ENCODE peak calls at places on chromosomes 5 and 9, in nine cellular contexts. One of them, this sample, is unnamed.

GRCh38 chr5:88727705-88728313 is 155.2 kb downstream of the MEF2C start:
- DNase-seq in CD8-positive, alpha-beta T cell: no peak
- DNase-seq in heart left ventricle: no peak
- DNase-seq in stomach: no peak
- DNase-seq in cardiac fibroblast: peak; percentile 62
- DNase-seq in A549: no peak
- DNase-seq in psoas muscle: no peak
- DNase-seq in tibial nerve: no peak
- DNase-seq in OCI-LY7: peak; percentile 60
- DNase-seq in this sample: no peak

GRCh38 chr5:37495668-37496067 is 116.5 kb downstream of the WDR70 start:
- DNase-seq in CD8-positive, alpha-beta T cell: no peak
- DNase-seq in heart left ventricle: no peak
- DNase-seq in stomach: no peak
- DNase-seq in cardiac fibroblast: peak; percentile 86
- DNase-seq in A549: no peak
- DNase-seq in psoas muscle: no peak
- DNase-seq in tibial nerve: no peak
- DNase-seq in OCI-LY7: no peak
- DNase-seq in this sample: no peak

GRCh38 chr9:138073808-138074207 is 196.2 kb downstream of the CACNA1B start:
- DNase-seq in CD8-positive, alpha-beta T cell: no peak
- DNase-seq in heart left ventricle: no peak
- DNase-seq in stomach: peak; percentile 16
- DNase-seq in cardiac fibroblast: no peak
- DNase-seq in A549: no peak
- DNase-seq in psoas muscle: no peak
- DNase-seq in tibial nerve: no peak
- DNase-seq in OCI-LY7: no peak
- DNase-seq in this sample: peak; percentile 43

GRCh38 chr5:28286566-28286965 is 1248.2 kb upstream of the CDH9 start:
- DNase-seq in CD8-positive, alpha-beta T cell: no peak
- DNase-seq in heart left ventricle: no peak
- DNase-seq in stomach: no peak
- DNase-seq in cardiac fibroblast: no peak
- DNase-seq in A549: no peak
- DNase-seq in psoas muscle: no peak
- DNase-seq in tibial nerve: no peak
- DNase-seq in OCI-LY7: no peak
- DNase-seq in this sample: no peak

GRCh38 chr9:70111042-70111602 is 67.5 kb downstream of the MAMDC2 start:
- DNase-seq in CD8-positive, alpha-beta T cell: peak; percentile 49
- DNase-seq in heart left ventricle: peak; percentile 76
- DNase-seq in stomach: peak; percentile 80
- DNase-seq in cardiac fibroblast: peak; percentile 88
- DNase-seq in A549: peak; percentile 27
- DNase-seq in psoas muscle: peak; percentile 85
- DNase-seq in tibial nerve: peak; percentile 79
- DNase-seq in OCI-LY7: peak; percentile 65
- DNase-seq in this sample: no peak

GRCh38 chr5:112146323-112146848 is 272.7 kb downstream of the EPB41L4A start:
- DNase-seq in CD8-positive, alpha-beta T cell: no peak
- DNase-seq in heart left ventricle: peak; percentile 37
- DNase-seq in stomach: no peak
- DNase-seq in cardiac fibroblast: peak; percentile 97
- DNase-seq in A549: no peak
- DNase-seq in psoas muscle: peak; percentile 39
- DNase-seq in tibial nerve: no peak
- DNase-seq in OCI-LY7: no peak
- DNase-seq in this sample: no peak

GRCh38 chr5:163504091-163504931 is 1.1 kb upstream of the MAT2B start:
- DNase-seq in CD8-positive, alpha-beta T cell: peak; percentile 30
- DNase-seq in heart left ventricle: peak; percentile 33
- DNase-seq in stomach: peak; percentile 57
- DNase-seq in cardiac fibroblast: peak; percentile 68
- DNase-seq in A549: no peak
- DNase-seq in psoas muscle: peak; percentile 35
- DNase-seq in tibial nerve: peak; percentile 19
- DNase-seq in OCI-LY7: peak; percentile 45
- DNase-seq in this sample: no peak

GRCh38 chr9:75105841-75106240 is 17.5 kb downstream of the OSTF1 start:
- DNase-seq in CD8-positive, alpha-beta T cell: no peak
- DNase-seq in heart left ventricle: no peak
- DNase-seq in stomach: no peak
- DNase-seq in cardiac fibroblast: no peak
- DNase-seq in A549: no peak
- DNase-seq in psoas muscle: no peak
- DNase-seq in tibial nerve: no peak
- DNase-seq in OCI-LY7: no peak
- DNase-seq in this sample: no peak

GRCh38 chr5:36502608-36503007 is 103.8 kb upstream of the SLC1A3 start:
- DNase-seq in CD8-positive, alpha-beta T cell: no peak
- DNase-seq in heart left ventricle: no peak
- DNase-seq in stomach: no peak
- DNase-seq in cardiac fibroblast: peak; percentile 78
- DNase-seq in A549: no peak
- DNase-seq in psoas muscle: no peak
- DNase-seq in tibial nerve: no peak
- DNase-seq in OCI-LY7: no peak
- DNase-seq in this sample: no peak

GRCh38 chr9:104927216-104927911 is 591 bp downstream of the ABCA1 start:
- DNase-seq in CD8-positive, alpha-beta T cell: peak; percentile 13
- DNase-seq in heart left ventricle: peak; percentile 46
- DNase-seq in stomach: peak; percentile 31
- DNase-seq in cardiac fibroblast: peak; percentile 64
- DNase-seq in A549: peak; percentile 48
- DNase-seq in psoas muscle: peak; percentile 54
- DNase-seq in tibial nerve: no peak
- DNase-seq in OCI-LY7: peak; percentile 66
- DNase-seq in this sample: no peak

GRCh38 chr9:96126321-96126881 is 175.6 kb downstream of the HSD17B3 start:
- DNase-seq in CD8-positive, alpha-beta T cell: no peak
- DNase-seq in heart left ventricle: no peak
- DNase-seq in stomach: no peak
- DNase-seq in cardiac fibroblast: no peak
- DNase-seq in A549: no peak
- DNase-seq in psoas muscle: no peak
- DNase-seq in tibial nerve: no peak
- DNase-seq in OCI-LY7: no peak
- DNase-seq in this sample: no peak

GRCh38 chr9:2780846-2781245 is 63.0 kb downstream of the PUM3 start:
- DNase-seq in CD8-positive, alpha-beta T cell: no peak
- DNase-seq in heart left ventricle: no peak
- DNase-seq in stomach: no peak
- DNase-seq in cardiac fibroblast: no peak
- DNase-seq in A549: no peak
- DNase-seq in psoas muscle: no peak
- DNase-seq in tibial nerve: no peak
- DNase-seq in OCI-LY7: no peak
- DNase-seq in this sample: no peak

GRCh38 chr9:2788948-2789347 is 54.9 kb downstream of the PUM3 start:
- DNase-seq in CD8-positive, alpha-beta T cell: no peak
- DNase-seq in heart left ventricle: no peak
- DNase-seq in stomach: no peak
- DNase-seq in cardiac fibroblast: no peak
- DNase-seq in A549: no peak
- DNase-seq in psoas muscle: no peak
- DNase-seq in tibial nerve: no peak
- DNase-seq in OCI-LY7: no peak
- DNase-seq in this sample: no peak

GRCh38 chr9:2781336-2781735 is 62.6 kb downstream of the PUM3 start:
- DNase-seq in CD8-positive, alpha-beta T cell: no peak
- DNase-seq in heart left ventricle: no peak
- DNase-seq in stomach: no peak
- DNase-seq in cardiac fibroblast: no peak
- DNase-seq in A549: no peak
- DNase-seq in psoas muscle: no peak
- DNase-seq in tibial nerve: no peak
- DNase-seq in OCI-LY7: no peak
- DNase-seq in this sample: no peak

GRCh38 chr9:2787065-2787464 is 56.8 kb downstream of the PUM3 start:
- DNase-seq in CD8-positive, alpha-beta T cell: no peak
- DNase-seq in heart left ventricle: no peak
- DNase-seq in stomach: no peak
- DNase-seq in cardiac fibroblast: peak; percentile 77
- DNase-seq in A549: no peak
- DNase-seq in psoas muscle: no peak
- DNase-seq in tibial nerve: no peak
- DNase-seq in OCI-LY7: no peak
- DNase-seq in this sample: no peak

DNA sequence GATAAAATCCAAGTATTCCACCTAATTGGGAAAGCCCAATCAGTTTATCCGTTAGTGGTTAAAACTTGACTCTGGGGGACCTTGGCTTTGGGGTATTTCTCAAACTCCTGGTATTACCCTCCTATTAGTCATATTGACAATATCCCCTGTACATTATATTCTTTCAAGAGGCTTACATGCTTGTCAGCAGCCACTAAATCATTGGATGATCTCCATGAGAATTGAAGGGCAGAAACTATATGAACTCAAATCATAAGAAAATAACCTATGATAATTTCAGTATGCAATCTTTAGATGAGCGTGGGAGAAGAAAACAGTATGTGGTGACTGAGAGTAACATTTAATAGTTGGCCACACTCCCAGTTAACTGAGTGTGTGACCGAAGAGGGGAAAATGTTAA is 58.8 kb downstream of the PUM3 start:
- DNase-seq in CD8-positive, alpha-beta T cell: no peak
- DNase-seq in heart left ventricle: no peak
- DNase-seq in stomach: no peak
- DNase-seq in cardiac fibroblast: peak; percentile 31
- DNase-seq in A549: no peak
- DNase-seq in psoas muscle: no peak
- DNase-seq in tibial nerve: no peak
- DNase-seq in OCI-LY7: no peak
- DNase-seq in this sample: no peak
- TF ChIP-seq CTCF in CD8-positive, alpha-beta T cell: no peak
- TF ChIP-seq CTCF in heart left ventricle: no peak
- TF ChIP-seq CTCF in stomach: no peak
- TF ChIP-seq CTCF in cardiac fibroblast: no peak
- TF ChIP-seq CTCF in A549: no peak
- TF ChIP-seq CTCF in psoas muscle: no peak
- TF ChIP-seq CTCF in tibial nerve: no peak
- TF ChIP-seq CTCF in OCI-LY7: no peak
- TF ChIP-seq CTCF in this sample: no peak

DNA sequence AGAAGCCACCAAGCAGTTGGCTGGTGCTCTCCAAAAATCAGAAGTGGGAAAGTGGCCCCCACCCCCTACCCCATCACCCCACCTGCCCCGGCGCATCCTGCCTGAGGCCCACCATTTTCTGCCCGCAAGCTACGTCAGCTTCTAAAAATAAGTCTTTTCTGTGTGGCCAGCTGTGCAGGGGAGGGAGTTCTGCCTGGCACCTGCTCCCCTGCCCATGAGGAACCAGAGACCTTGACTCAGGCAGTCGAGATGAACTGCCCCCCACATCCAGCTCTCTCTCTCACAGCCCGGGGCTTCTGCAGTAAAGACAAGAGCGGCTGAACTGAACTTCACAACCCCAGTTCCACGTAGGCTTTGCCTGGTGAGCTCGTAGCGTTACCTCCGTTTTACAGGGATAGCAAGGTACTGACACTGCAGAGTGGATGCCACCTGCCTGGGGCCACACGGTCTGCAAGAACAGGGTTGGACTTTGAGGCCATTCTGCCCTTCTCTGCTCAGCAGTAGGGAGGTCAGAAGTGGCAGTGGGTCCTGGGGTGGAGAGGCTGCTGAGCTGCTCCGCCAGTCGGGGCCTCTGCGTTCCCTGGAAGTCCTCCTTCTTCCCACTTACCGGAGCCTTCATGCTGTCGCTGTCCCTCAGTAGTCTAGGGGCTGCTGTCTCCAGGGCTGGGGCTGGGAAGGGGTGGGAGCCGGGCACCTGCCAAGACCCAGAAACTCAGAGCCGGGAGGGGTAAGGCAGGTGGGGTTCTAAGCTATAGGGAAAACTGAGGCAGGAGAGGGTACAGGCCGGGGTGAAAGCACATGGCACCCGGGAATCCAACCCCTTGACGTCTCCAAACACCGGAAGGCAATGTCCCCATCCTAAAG is 808 bp downstream of the ST6GALNAC4 start:
- DNase-seq in CD8-positive, alpha-beta T cell: peak; percentile 58
- DNase-seq in heart left ventricle: no peak
- DNase-seq in stomach: no peak
- DNase-seq in cardiac fibroblast: no peak
- DNase-seq in A549: no peak
- DNase-seq in psoas muscle: no peak
- DNase-seq in tibial nerve: no peak
- DNase-seq in OCI-LY7: peak; percentile 96
- DNase-seq in this sample: no peak
- TF ChIP-seq CTCF in CD8-positive, alpha-beta T cell: no peak
- TF ChIP-seq CTCF in heart left ventricle: no peak
- TF ChIP-seq CTCF in stomach: no peak
- TF ChIP-seq CTCF in cardiac fibroblast: no peak
- TF ChIP-seq CTCF in A549: no peak
- TF ChIP-seq CTCF in psoas muscle: no peak
- TF ChIP-seq CTCF in tibial nerve: no peak
- TF ChIP-seq CTCF in OCI-LY7: no peak
- TF ChIP-seq CTCF in this sample: no peak

DNA sequence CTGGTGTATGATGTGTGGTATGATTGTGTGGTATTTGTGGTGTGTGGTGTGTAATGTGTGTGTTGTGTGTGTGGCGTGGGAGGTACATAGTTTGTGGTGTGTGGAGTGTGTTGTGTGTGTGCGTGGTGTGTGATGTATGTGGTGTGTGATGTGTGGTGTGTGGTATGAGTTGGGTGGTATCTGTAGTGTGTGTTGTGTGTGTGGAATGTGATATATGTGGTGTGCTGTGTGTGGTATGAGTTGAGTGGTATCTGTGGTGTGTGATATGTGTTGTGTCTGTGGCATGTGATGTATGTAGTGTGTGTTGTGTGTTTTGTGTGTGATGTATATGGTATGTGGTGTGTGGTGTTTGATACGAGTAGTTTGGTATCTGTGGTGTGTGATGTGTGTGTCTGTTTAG is 272.5 kb upstream of the IRX1 start:
- DNase-seq in CD8-positive, alpha-beta T cell: no peak
- DNase-seq in heart left ventricle: no peak
- DNase-seq in stomach: no peak
- DNase-seq in cardiac fibroblast: no peak
- DNase-seq in A549: no peak
- DNase-seq in psoas muscle: no peak
- DNase-seq in tibial nerve: no peak
- DNase-seq in OCI-LY7: no peak
- DNase-seq in this sample: no peak
- TF ChIP-seq CTCF in CD8-positive, alpha-beta T cell: no peak
- TF ChIP-seq CTCF in heart left ventricle: no peak
- TF ChIP-seq CTCF in stomach: no peak
- TF ChIP-seq CTCF in cardiac fibroblast: no peak
- TF ChIP-seq CTCF in A549: no peak
- TF ChIP-seq CTCF in psoas muscle: no peak
- TF ChIP-seq CTCF in tibial nerve: no peak
- TF ChIP-seq CTCF in OCI-LY7: no peak
- TF ChIP-seq CTCF in this sample: no peak

DNA sequence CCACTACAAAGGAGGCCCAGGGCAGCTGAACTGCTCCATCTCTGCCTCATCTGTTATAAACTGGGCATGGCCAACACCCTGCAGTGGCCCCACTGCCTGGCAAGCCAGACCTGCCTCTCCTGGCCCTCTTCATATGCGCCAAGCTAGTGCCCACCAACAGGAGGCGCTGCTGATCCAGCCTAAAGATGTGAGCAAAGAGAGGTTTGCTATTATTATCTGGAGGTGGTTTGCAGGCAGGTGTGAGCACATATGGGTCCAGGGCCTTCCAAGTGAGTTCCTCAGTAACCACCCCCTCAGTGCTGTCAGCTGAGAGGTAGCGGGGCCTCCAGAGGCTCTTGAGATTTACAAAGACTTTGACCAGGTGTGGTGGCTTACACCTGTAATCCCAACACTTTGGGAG is 232.2 kb downstream of the SYK start:
- DNase-seq in CD8-positive, alpha-beta T cell: peak; percentile 65
- DNase-seq in heart left ventricle: no peak
- DNase-seq in stomach: no peak
- DNase-seq in cardiac fibroblast: peak; percentile 22
- DNase-seq in A549: no peak
- DNase-seq in psoas muscle: no peak
- DNase-seq in tibial nerve: no peak
- DNase-seq in OCI-LY7: peak; percentile 74
- DNase-seq in this sample: no peak
- TF ChIP-seq CTCF in CD8-positive, alpha-beta T cell: peak; percentile 49
- TF ChIP-seq CTCF in heart left ventricle: peak; percentile 17
- TF ChIP-seq CTCF in stomach: no peak
- TF ChIP-seq CTCF in cardiac fibroblast: peak; percentile 54
- TF ChIP-seq CTCF in A549: peak; percentile 40
- TF ChIP-seq CTCF in psoas muscle: peak; percentile 22
- TF ChIP-seq CTCF in tibial nerve: no peak
- TF ChIP-seq CTCF in OCI-LY7: peak; percentile 85
- TF ChIP-seq CTCF in this sample: peak; percentile 26